ENCODE peak calls at places on chromosomes 16 and 17, in five cellular contexts. One of them, this sample, is unnamed.

GRCh38 chr16:77332792-77333191 is 102.0 kb downstream of the ADAMTS18 start:
- DNase-seq in activated T-cell treated with anti-CD3 and anti-CD28 coated beads for 24 hours: no peak
- DNase-seq in SHP77: no peak
- DNase-seq in nucleus accumbens: no peak
- DNase-seq in HEK293T: no peak
- DNase-seq in this sample: no peak

GRCh38 chr16:63983401-63983800 is 1138.5 kb downstream of the CDH11 start:
- DNase-seq in SHP77: no peak
- DNase-seq in HEK293T: no peak
- DNase-seq in nucleus accumbens: no peak
- DNase-seq in activated T-cell treated with anti-CD3 and anti-CD28 coated beads for 24 hours: no peak
- DNase-seq in this sample: no peak

GRCh38 chr17:55852734-55853133 is 101.9 kb downstream of the PCTP start:
- DNase-seq in nucleus accumbens: no peak
- DNase-seq in SHP77: no peak
- DNase-seq in activated T-cell treated with anti-CD3 and anti-CD28 coated beads for 24 hours: no peak
- DNase-seq in HEK293T: no peak
- DNase-seq in this sample: no peak

GRCh38 chr17:1142503-1143095 is 37.2 kb downstream of the ABR start:
- DNase-seq in nucleus accumbens: no peak
- DNase-seq in SHP77: no peak
- DNase-seq in activated T-cell treated with anti-CD3 and anti-CD28 coated beads for 24 hours: no peak
- DNase-seq in HEK293T: no peak
- DNase-seq in this sample: no peak

GRCh38 chr17:48456584-48456983 is 26.6 kb upstream of the SKAP1 start:
- DNase-seq in HEK293T: no peak
- DNase-seq in nucleus accumbens: no peak
- DNase-seq in activated T-cell treated with anti-CD3 and anti-CD28 coated beads for 24 hours: no peak
- DNase-seq in SHP77: no peak
- DNase-seq in this sample: no peak

GRCh38 chr17:34171245-34171818 is 83.8 kb upstream of the CCL2 start:
- DNase-seq in HEK293T: peak; percentile 56
- DNase-seq in activated T-cell treated with anti-CD3 and anti-CD28 coated beads for 24 hours: peak; percentile 29
- DNase-seq in SHP77: peak; percentile 59
- DNase-seq in nucleus accumbens: no peak
- DNase-seq in this sample: peak; percentile 35

GRCh38 chr17:2815781-2816185 is 19.5 kb downstream of the RAP1GAP2 start:
- DNase-seq in SHP77: peak; percentile 52
- DNase-seq in HEK293T: no peak
- DNase-seq in activated T-cell treated with anti-CD3 and anti-CD28 coated beads for 24 hours: no peak
- DNase-seq in nucleus accumbens: no peak
- DNase-seq in this sample: no peak

GRCh38 chr17:3964203-3965122 is at the start of gene ATP2A3:
- DNase-seq in SHP77: no peak
- DNase-seq in activated T-cell treated with anti-CD3 and anti-CD28 coated beads for 24 hours: peak; percentile 54
- DNase-seq in nucleus accumbens: no peak
- DNase-seq in HEK293T: no peak
- DNase-seq in this sample: peak; percentile 43

GRCh38 chr17:20122236-20122879 is 113.2 kb downstream of the SPECC1 start:
- DNase-seq in HEK293T: no peak
- DNase-seq in nucleus accumbens: no peak
- DNase-seq in SHP77: no peak
- DNase-seq in activated T-cell treated with anti-CD3 and anti-CD28 coated beads for 24 hours: no peak
- DNase-seq in this sample: no peak

GRCh38 chr17:78407387-78407990 is 29.0 kb downstream of the PGS1 start:
- DNase-seq in SHP77: no peak
- DNase-seq in activated T-cell treated with anti-CD3 and anti-CD28 coated beads for 24 hours: no peak
- DNase-seq in nucleus accumbens: no peak
- DNase-seq in HEK293T: no peak
- DNase-seq in this sample: no peak